ENCODE peak calls at places on chromosome X, in ten cellular contexts. J is Right ventricle myocardium superior, Z is iris pigment epithelial cell, S is H9, F is GM10248, Q is GM23248, M is AML-193, G is cardiac muscle cell, T is HCEC 1CT, U is skeletal muscle cell. E is an unnamed sample.

GRCh38 chrX:130778773-130779172 is 124.2 kb downstream of the ENOX2 start:
- DNase-seq in J (no peak), Z (peak), S (no peak), F (no peak), Q (peak), M (no peak), G (no peak), T (peak), U (no peak), E (no peak)

GRCh38 chrX:12978205-12979010 is 3.5 kb downstream of the TMSB4X start:
- DNase-seq in J (peak), Z (peak), S (peak), F (no peak), Q (peak), M (no peak), G (peak), T (peak), U (peak), E (peak)

GRCh38 chrX:19883878-19884277 is 3.5 kb downstream of the SH3KBP1 start:
- DNase-seq in J (no peak), Z (no peak), S (no peak), F (no peak), Q (no peak), M (no peak), G (no peak), T (no peak), U (no peak), E (no peak)

GRCh38 chrX:71917621-71918341 is 7.1 kb downstream of the NHSL2 start:
- DNase-seq in J (no peak), Z (peak), S (peak), F (no peak), Q (peak), M (no peak), G (peak), T (peak), U (no peak), E (no peak)

GRCh38 chrX:16445166-16445752 is 204.7 kb upstream of the S100G start:
- DNase-seq in J (no peak), Z (peak), S (peak), F (peak), Q (peak), M (no peak), G (peak), T (peak), U (no peak), E (peak)

GRCh38 chrX:143027262-143027661 is 1.5 kb downstream of the SPANXN4 start:
- DNase-seq in J (no peak), Z (no peak), S (no peak), F (no peak), Q (no peak), M (no peak), G (no peak), T (no peak), U (no peak), E (no peak)

GRCh38 chrX:136030357-136031225 is 45.4 kb downstream of the SLC9A6 start:
- DNase-seq in J (peak), Z (peak), S (no peak), F (no peak), Q (peak), M (no peak), G (peak), T (peak), U (peak), E (no peak)

GRCh38 chrX:21926527-21927278 is 13.8 kb upstream of the SMS start:
- DNase-seq in J (no peak), Z (peak), S (no peak), F (peak), Q (peak), M (no peak), G (peak), T (peak), U (peak), E (no peak)

GRCh38 chrX:106802388-106803275 is at the start of gene TBC1D8B:
- DNase-seq in J (peak), Z (peak), S (peak), F (peak), Q (peak), M (no peak), G (peak), T (peak), U (peak), E (peak)

GRCh38 chrX:153343674-153344073 is 9.7 kb downstream of the ZNF275 start:
- DNase-seq in J (no peak), Z (no peak), S (no peak), F (no peak), Q (no peak), M (no peak), G (no peak), T (no peak), U (no peak), E (no peak)

GRCh38 chrX:139640259-139640658 is 67.7 kb downstream of the MCF2 start:
- DNase-seq in J (no peak), Z (no peak), S (no peak), F (no peak), Q (no peak), M (no peak), G (no peak), T (no peak), U (no peak), E (no peak)

GRCh38 chrX:139881572-139881971 is 51.3 kb downstream of the ATP11C start:
- DNase-seq in J (no peak), Z (peak), S (no peak), F (no peak), Q (peak), M (no peak), G (peak), T (peak), U (peak), E (peak)

GRCh38 chrX:151982217-151982616 is 7.7 kb upstream of the GABRE start:
- DNase-seq in J (no peak), Z (peak), S (no peak), F (no peak), Q (peak), M (no peak), G (peak), T (peak), U (peak), E (no peak)

GRCh38 chrX:78042601-78043000 is 61.4 kb upstream of the PGK1 start:
- DNase-seq in J (no peak), Z (no peak), S (no peak), F (no peak), Q (no peak), M (no peak), G (no peak), T (no peak), U (no peak), E (no peak)

GRCh38 chrX:120746153-120746552 is 116.3 kb upstream of the C1GALT1C1 start:
- DNase-seq in J (no peak), Z (no peak), S (no peak), F (no peak), Q (no peak), M (no peak), G (no peak), T (no peak), U (no peak), E (no peak)

GRCh38 chrX:41085883-41086626 is 810 bp downstream of the USP9X start:
- DNase-seq in J (peak), Z (peak), S (no peak), F (peak), Q (peak), M (no peak), G (peak), T (peak), U (no peak), E (peak)

GRCh38 chrX:87005183-87005582 is 512.4 kb upstream of the KLHL4 start:
- DNase-seq in J (no peak), Z (no peak), S (no peak), F (no peak), Q (no peak), M (no peak), G (no peak), T (no peak), U (no peak), E (no peak)

GRCh38 chrX:10365532-10366265 is 208.9 kb downstream of the CLCN4 start:
- DNase-seq in J (no peak), Z (no peak), S (no peak), F (no peak), Q (no peak), M (no peak), G (no peak), T (no peak), U (no peak), E (no peak)

GRCh38 chrX:1537031-1537715 is at the start of gene P2RY8:
- DNase-seq in J (peak), Z (peak), S (no peak), F (peak), Q (peak), M (peak), G (peak), T (no peak), U (peak), E (peak)

GRCh38 chrX:40104649-40105015 is 6.9 kb upstream of the BCOR start:
- DNase-seq in J (peak), Z (peak), S (no peak), F (no peak), Q (peak), M (no peak), G (peak), T (peak), U (no peak), E (peak)

GRCh38 chrX:120823554-120823953 is 52.1 kb downstream of the CT47B1 start:
- DNase-seq in J (no peak), Z (peak), S (no peak), F (no peak), Q (no peak), M (no peak), G (no peak), T (peak), U (no peak), E (no peak)

GRCh38 chrX:137566746-137567473 is 983 bp downstream of the ZIC3 start:
- DNase-seq in J (no peak), Z (no peak), S (no peak), F (no peak), Q (peak), M (no peak), G (no peak), T (no peak), U (no peak), E (no peak)

GRCh38 chrX:33725556-33726232 is 406.4 kb downstream of the FAM47A start:
- DNase-seq in J (peak), Z (peak), S (peak), F (no peak), Q (no peak), M (no peak), G (no peak), T (no peak), U (no peak), E (peak)

GRCh38 chrX:34656842-34657780 is at the start of gene TMEM47:
- DNase-seq in J (peak), Z (peak), S (peak), F (peak), Q (peak), M (no peak), G (peak), T (peak), U (peak), E (peak)

GRCh38 chrX:72258174-72258573 is 18.9 kb downstream of the RPS4X start:
- DNase-seq in J (no peak), Z (peak), S (no peak), F (no peak), Q (peak), M (no peak), G (peak), T (peak), U (no peak), E (no peak)

GRCh38 chrX:11665144-11666040 is at the start of gene ARHGAP6:
- DNase-seq in J (peak), Z (peak), S (peak), F (peak), Q (peak), M (no peak), G (peak), T (peak), U (no peak), E (no peak)

GRCh38 chrX:116317409-116317808 is 119.0 kb upstream of the SLC6A14 start:
- DNase-seq in J (peak), Z (peak), S (no peak), F (no peak), Q (peak), M (no peak), G (peak), T (no peak), U (peak), E (no peak)

GRCh38 chrX:23944234-23944633 is 36.4 kb downstream of the CXorf58 start:
- DNase-seq in J (no peak), Z (no peak), S (no peak), F (no peak), Q (no peak), M (no peak), G (no peak), T (no peak), U (no peak), E (no peak)

GRCh38 chrX:68684291-68684918 is 36.9 kb downstream of the STARD8 start:
- DNase-seq in J (peak), Z (no peak), S (no peak), F (no peak), Q (no peak), M (peak), G (peak), T (no peak), U (no peak), E (peak)

GRCh38 chrX:1421433-1422134 is 29.7 kb upstream of the SLC25A6 start:
- DNase-seq in J (peak), Z (no peak), S (no peak), F (no peak), Q (no peak), M (no peak), G (no peak), T (no peak), U (no peak), E (no peak)

GRCh38 chrX:65697915-65698796 is 30.7 kb downstream of the MSN start:
- DNase-seq in J (peak), Z (peak), S (peak), F (peak), Q (peak), M (peak), G (peak), T (no peak), U (no peak), E (peak)

GRCh38 chrX:24759786-24760185 is 66.1 kb downstream of the POLA1 start:
- DNase-seq in J (no peak), Z (no peak), S (no peak), F (no peak), Q (no peak), M (no peak), G (no peak), T (no peak), U (no peak), E (no peak)

GRCh38 chrX:13759152-13759718 is 24.7 kb downstream of the OFD1 start:
- DNase-seq in J (no peak), Z (no peak), S (no peak), F (peak), Q (no peak), M (no peak), G (no peak), T (no peak), U (no peak), E (peak)

GRCh38 chrX:10531927-10532326 is 88.5 kb downstream of the MID1 start:
- DNase-seq in J (no peak), Z (no peak), S (no peak), F (no peak), Q (no peak), M (no peak), G (peak), T (no peak), U (no peak), E (no peak)

GRCh38 chrX:36357855-36358254 is 438.3 kb downstream of the CFAP47 start:
- DNase-seq in J (no peak), Z (no peak), S (no peak), F (no peak), Q (no peak), M (no peak), G (no peak), T (no peak), U (no peak), E (no peak)

GRCh38 chrX:150767475-150768131 is 74.4 kb downstream of the MTMR1 start:
- DNase-seq in J (no peak), Z (peak), S (no peak), F (no peak), Q (peak), M (peak), G (peak), T (peak), U (peak), E (peak)

GRCh38 chrX:72255445-72255844 is 16.6 kb upstream of the ERCC6L start:
- DNase-seq in J (no peak), Z (no peak), S (peak), F (no peak), Q (no peak), M (no peak), G (no peak), T (no peak), U (no peak), E (no peak)

GRCh38 chrX:15903186-15903681 is 48.6 kb upstream of the AP1S2 start:
- DNase-seq in J (no peak), Z (no peak), S (no peak), F (peak), Q (no peak), M (peak), G (no peak), T (no peak), U (no peak), E (peak)

GRCh38 chrX:154696328-154697045 is 43.1 kb upstream of the CTAG2 start:
- DNase-seq in J (no peak), Z (peak), S (no peak), F (no peak), Q (peak), M (no peak), G (peak), T (peak), U (peak), E (no peak)

E was measured in KBM-7.